ENCODE peak calls at places on chromosomes 3 and 15, in four cellular contexts. W is NCI-H1694 treated with DMSO at 0.1 percent for 48 hours, R is EL, X is ELR. D is an unnamed sample.

GRCh38 chr3:132789959-132790358 is 67.8 kb upstream of the NPHP3 start:
- DNase-seq in W (no peak), R (no peak), X (no peak), D (no peak)

GRCh38 chr15:96335429-96335807 is 4.9 kb downstream of the NR2F2 start:
- DNase-seq in W (no peak), R (no peak), X (peak), D (peak)

GRCh38 chr3:172305552-172305951 is 142.7 kb downstream of the GHSR start:
- DNase-seq in W (no peak), R (peak), X (peak), D (peak)

GRCh38 chr15:39127151-39127815 is 453.6 kb upstream of the THBS1 start:
- DNase-seq in W (no peak), R (peak), X (no peak), D (peak)

GRCh38 chr15:31273258-31273941 is 53.2 kb upstream of the KLF13 start:
- DNase-seq in W (no peak), R (no peak), X (no peak), D (no peak)

GRCh38 chr3:162770556-162770955 is 1273.9 kb downstream of the OTOL1 start:
- DNase-seq in W (no peak), R (peak), X (no peak), D (no peak)

GRCh38 chr3:52237659-52238172 is 1.2 kb downstream of the TWF2 start:
- DNase-seq in W (no peak), R (peak), X (peak), D (peak)

GRCh38 chr3:151197981-151198767 is 4.8 kb downstream of the GPR171 start:
- DNase-seq in W (no peak), R (peak), X (peak), D (no peak)

GRCh38 chr3:120438971-120439370 is 11.8 kb downstream of the FSTL1 start:
- DNase-seq in W (no peak), R (peak), X (peak), D (peak)

GRCh38 chr3:75294124-75294523 is 370.0 kb upstream of the FRG2C start:
- DNase-seq in W (no peak), R (peak), X (peak), D (peak)

GRCh38 chr15:69807752-69808151 is 290.0 kb downstream of the TLE3 start:
- DNase-seq in W (no peak), R (peak), X (peak), D (peak)

GRCh38 chr3:141955163-141955562 is 78.7 kb downstream of the ATP1B3 start:
- DNase-seq in W (no peak), R (peak), X (peak), D (no peak)

GRCh38 chr3:6262035-6262434 is 598.9 kb upstream of the GRM7 start:
- DNase-seq in W (no peak), R (no peak), X (no peak), D (no peak)

D was measured in PC-3.